ENCODE peak calls at places on chromosomes 11 and 22, in eight cellular contexts. E, M, V, W, T, D, X and Q are unnamed samples.

GRCh38 chr11:44808053-44808753 is 81.4 kb downstream of the TSPAN18 start:
- DNase-seq in D (no peak), X (no peak), E (no peak), M (no peak), V (no peak), W (no peak), T (no peak), Q (no peak)

GRCh38 chr11:1837171-1838076 is 1.4 kb upstream of the TNNI2 start:
- DNase-seq in V (peak), X (peak), W (no peak), T (no peak), D (no peak), M (no peak), E (peak), Q (peak)

GRCh38 chr11:130677486-130678153 is 229.2 kb downstream of the ADAMTS15 start:
- DNase-seq in W (peak), M (peak), D (no peak), X (no peak), V (peak), T (no peak), E (no peak), Q (no peak)

GRCh38 chr11:102928247-102928646 is 27.3 kb downstream of the MMP13 start:
- DNase-seq in W (no peak), T (no peak), V (no peak), E (no peak), M (no peak), D (no peak), X (no peak), Q (no peak)

GRCh38 chr22:47574551-47574950 is 812.1 kb downstream of the TBC1D22A start:
- DNase-seq in T (no peak), V (no peak), W (no peak), D (no peak), E (no peak), X (no peak), M (no peak), Q (no peak)

GRCh38 chr11:71454470-71455113 is 1.6 kb downstream of the NADSYN1 start:
- DNase-seq in W (no peak), E (peak), X (no peak), M (no peak), T (no peak), V (no peak), D (no peak), Q (no peak)

GRCh38 chr11:47148903-47149535 is 27.7 kb downstream of the ARFGAP2 start:
- DNase-seq in T (no peak), W (no peak), X (no peak), D (no peak), E (no peak), M (no peak), V (peak), Q (no peak)

GRCh38 chr22:35883028-35883620 is 145.5 kb downstream of the RBFOX2 start:
- DNase-seq in V (peak), D (peak), T (no peak), W (peak), E (no peak), M (no peak), X (no peak), Q (no peak)

GRCh38 chr22:36160499-36160942 is at the start of gene APOL3:
- DNase-seq in T (no peak), W (peak), M (no peak), V (peak), D (no peak), E (peak), X (peak), Q (no peak)

GRCh38 chr11:103681855-103682254 is 354.6 kb upstream of the DDI1 start:
- DNase-seq in D (no peak), M (no peak), W (no peak), X (no peak), V (no peak), E (no peak), T (no peak), Q (no peak)

GRCh38 chr11:11940551-11940950 is 67.9 kb downstream of the DKK3 start:
- DNase-seq in D (no peak), X (no peak), M (no peak), V (no peak), E (no peak), T (no peak), W (no peak), Q (no peak)

GRCh38 chr22:48895831-48896765 is 931.6 kb downstream of the BRD1 start:
- DNase-seq in M (no peak), D (no peak), W (no peak), X (no peak), V (no peak), T (no peak), E (no peak), Q (no peak)

GRCh38 chr11:9001736-9002135 is 2.1 kb downstream of the NRIP3 start:
- DNase-seq in D (peak), X (no peak), W (peak), M (no peak), E (no peak), T (no peak), V (peak), Q (peak)

GRCh38 chr22:46970411-46971123 is 208.1 kb downstream of the TBC1D22A start:
- DNase-seq in D (no peak), E (peak), X (no peak), V (no peak), T (no peak), M (no peak), W (no peak), Q (no peak)

GRCh38 chr11:128737704-128738103 is 43.8 kb downstream of the FLI1 start:
- DNase-seq in D (no peak), E (no peak), V (peak), W (no peak), T (no peak), M (no peak), X (no peak), Q (no peak)

GRCh38 chr22:26977741-26978140 is 320.4 kb downstream of the MIAT start:
- DNase-seq in M (no peak), W (peak), T (no peak), V (peak), D (no peak), E (no peak), X (no peak), Q (no peak)

GRCh38 chr11:73313652-73314051 is 5.6 kb downstream of the ARHGEF17 start:
- DNase-seq in V (no peak), W (no peak), D (no peak), X (no peak), E (peak), M (no peak), T (no peak), Q (no peak)

GRCh38 chr22:35894937-35895708 is 133.5 kb downstream of the RBFOX2 start:
- DNase-seq in D (no peak), E (no peak), W (peak), X (no peak), V (peak), T (no peak), M (peak), Q (no peak)

GRCh38 chr11:30282289-30282631 is 40.6 kb upstream of the ARL14EP start:
- DNase-seq in E (no peak), D (no peak), V (no peak), T (no peak), W (peak), M (no peak), X (no peak), Q (no peak)

GRCh38 chr11:11578542-11578941 is 43.3 kb downstream of the GALNT18 start:
- DNase-seq in M (no peak), E (no peak), T (no peak), X (no peak), V (no peak), D (no peak), W (no peak), Q (no peak)

GRCh38 chr11:23704183-23704582 is 792.7 kb upstream of the LUZP2 start:
- DNase-seq in W (no peak), E (no peak), T (no peak), D (no peak), V (no peak), M (no peak), X (no peak), Q (no peak)

GRCh38 chr11:43852057-43852636 is 28.5 kb upstream of the ALKBH3 start:
- DNase-seq in T (no peak), M (no peak), X (no peak), V (peak), D (peak), E (no peak), W (peak), Q (no peak)

GRCh38 chr22:29109853-29110252 is 37.0 kb downstream of the KREMEN1 start:
- DNase-seq in M (no peak), W (no peak), V (peak), D (no peak), T (no peak), E (no peak), X (no peak), Q (no peak)

GRCh38 chr11:75384438-75385080 is 14.8 kb upstream of the RPS3 start:
- DNase-seq in X (peak), W (peak), V (peak), M (no peak), T (no peak), E (peak), D (peak), Q (peak)

GRCh38 chr22:38176170-38176741 is 5.4 kb downstream of the PLA2G6 start:
- DNase-seq in E (peak), V (peak), X (peak), T (peak), M (peak), D (no peak), W (peak), Q (peak)

GRCh38 chr11:74683279-74683871 is 47.9 kb downstream of the CHRDL2 start:
- DNase-seq in V (peak), M (no peak), E (peak), T (no peak), X (no peak), W (no peak), D (no peak), Q (peak)

GRCh38 chr22:50320116-50320515 is 6.7 kb downstream of the DENND6B start:
- DNase-seq in T (no peak), W (no peak), X (no peak), D (no peak), V (no peak), E (no peak), M (no peak), Q (no peak)

GRCh38 chr22:45428391-45429385 is 15.2 kb downstream of the RIBC2 start:
- DNase-seq in M (no peak), T (no peak), D (no peak), X (no peak), W (no peak), E (peak), V (no peak), Q (peak)

GRCh38 chr22:49140921-49141680 is 686.6 kb downstream of the BRD1 start:
- DNase-seq in M (no peak), E (no peak), V (no peak), X (no peak), D (no peak), W (no peak), T (no peak), Q (no peak)

GRCh38 chr11:6531267-6531752 is 34.2 kb downstream of the DNHD1 start:
- DNase-seq in X (no peak), T (no peak), M (no peak), D (peak), E (no peak), W (peak), V (peak), Q (no peak)

DNA sequence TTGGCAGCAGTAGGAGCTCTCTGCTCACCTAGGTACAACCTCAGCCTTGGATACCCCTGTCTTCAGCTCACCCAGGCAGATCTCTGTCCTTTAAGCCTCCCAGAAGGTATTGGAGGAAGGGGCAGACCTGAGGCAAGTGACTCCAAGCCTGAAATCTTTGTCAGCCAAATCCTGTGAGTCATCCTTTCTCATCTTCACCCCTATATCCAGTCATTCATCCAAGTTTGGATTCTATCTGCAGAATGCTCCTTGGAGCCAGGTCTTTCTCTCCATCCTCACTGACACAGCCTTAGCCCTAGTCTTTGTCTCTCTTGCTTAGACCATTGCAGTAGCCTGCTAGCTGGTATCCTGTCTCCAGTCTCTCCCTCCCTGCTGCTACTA is 10.4 kb upstream of the THY1 start:
- DNase-seq in X (no peak), E (no peak), M (no peak), V (peak), T (no peak), W (peak), D (no peak), Q (no peak)
- H3K4me3 ChIP-seq in X (no peak), E (no peak), M (no peak), V (no peak), T (no peak), W (no peak), D (no peak), Q (no peak)

GRCh38 chr11:66080055-66080817 is 10.2 kb downstream of the PACS1 start:
- DNase-seq in V (peak), X (no peak), T (no peak), D (peak), M (peak), E (no peak), W (peak), Q (no peak)

GRCh38 chr11:66087148-66087908 is 17.3 kb downstream of the PACS1 start:
- DNase-seq in X (no peak), E (no peak), T (no peak), W (no peak), V (no peak), M (no peak), D (no peak), Q (no peak)

GRCh38 chr11:66085071-66085470 is 15.0 kb downstream of the PACS1 start:
- DNase-seq in W (no peak), E (no peak), T (no peak), M (no peak), V (no peak), D (no peak), X (no peak), Q (no peak)

GRCh38 chr11:66081505-66081904 is 11.4 kb downstream of the PACS1 start:
- DNase-seq in E (no peak), X (peak), V (peak), D (no peak), W (peak), T (no peak), M (no peak), Q (peak)

DNA sequence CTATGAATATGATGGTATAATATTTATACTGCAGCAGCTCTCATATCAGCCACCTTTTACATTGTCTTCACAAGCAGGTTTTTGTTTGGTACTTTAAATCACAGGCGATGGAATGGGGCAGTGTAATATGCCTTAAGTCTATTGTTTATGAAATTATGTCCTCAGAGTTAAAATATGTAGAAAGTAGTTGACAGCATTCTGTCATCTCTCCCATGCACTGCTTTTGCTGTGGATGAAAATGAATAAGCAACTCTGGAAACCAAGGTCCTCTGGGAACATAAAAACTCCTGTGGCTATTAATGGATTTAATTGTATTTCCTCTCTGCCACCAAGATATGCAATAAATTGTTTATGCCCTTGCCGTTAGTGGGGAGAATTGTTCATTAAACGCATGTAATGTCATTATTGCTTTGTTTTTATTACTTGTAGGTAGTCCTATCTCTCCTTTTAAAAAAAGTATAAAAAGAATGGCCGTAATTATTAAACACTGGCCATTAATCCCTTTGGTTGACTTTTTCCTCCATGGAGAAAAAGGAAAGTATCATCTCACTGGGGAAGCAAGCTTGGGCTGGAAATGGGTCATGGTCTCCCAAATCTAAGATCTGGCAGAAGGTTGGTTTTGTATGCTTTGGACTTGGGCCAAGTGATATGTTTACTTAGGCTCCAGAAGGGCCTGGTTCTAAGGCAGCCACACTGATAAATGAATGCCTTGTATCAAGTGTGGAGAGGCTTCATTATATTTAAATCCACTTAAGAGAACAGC is 13.0 kb downstream of the PACS1 start:
- DNase-seq in V (peak), E (no peak), M (no peak), D (no peak), T (no peak), W (no peak), X (no peak), Q (no peak)
- H3K4me3 ChIP-seq in V (no peak), E (no peak), M (no peak), D (no peak), T (no peak), W (no peak), X (no peak), Q (no peak)

GRCh38 chr11:101583180-101584128 is at the start of gene TRPC6:
- DNase-seq in W (peak), D (no peak), E (peak), X (peak), M (no peak), T (no peak), V (peak), Q (peak)
- H3K4me3 ChIP-seq in W (no peak), D (no peak), E (peak), X (no peak), M (peak), T (peak), V (peak), Q (peak)

GRCh38 chr11:637333-637592 is 194 bp downstream of the DRD4 start:
- DNase-seq in T (no peak), E (peak), D (no peak), M (no peak), X (no peak), V (no peak), W (no peak), Q (no peak)
- H3K4me3 ChIP-seq in T (peak), E (peak), D (no peak), M (peak), X (no peak), V (peak), W (no peak), Q (no peak)

DNA sequence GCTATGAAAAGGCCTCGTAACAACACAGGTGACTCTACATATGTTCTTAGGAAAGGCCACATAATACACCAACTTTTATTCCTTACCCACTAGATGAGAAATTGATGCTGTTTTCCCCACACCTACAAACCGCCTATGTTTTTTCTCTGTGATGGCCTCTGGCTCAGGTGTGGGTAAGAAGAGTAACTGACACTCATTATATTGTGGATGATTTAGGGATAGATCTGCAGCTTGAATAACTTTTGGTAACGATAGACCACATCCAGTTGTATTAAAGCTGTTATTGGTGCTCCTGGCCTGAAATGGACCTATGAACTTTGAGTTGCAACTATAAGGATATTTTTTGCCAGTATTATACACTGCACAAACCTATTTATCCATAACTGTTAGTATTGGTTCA is 3.6 kb downstream of the LDHA start:
- DNase-seq in M (no peak), V (no peak), X (no peak), W (no peak), D (no peak), T (no peak), E (no peak), Q (no peak)
- H3K4me3 ChIP-seq in M (no peak), V (no peak), X (no peak), W (no peak), D (no peak), T (no peak), E (no peak), Q (no peak)

DNA sequence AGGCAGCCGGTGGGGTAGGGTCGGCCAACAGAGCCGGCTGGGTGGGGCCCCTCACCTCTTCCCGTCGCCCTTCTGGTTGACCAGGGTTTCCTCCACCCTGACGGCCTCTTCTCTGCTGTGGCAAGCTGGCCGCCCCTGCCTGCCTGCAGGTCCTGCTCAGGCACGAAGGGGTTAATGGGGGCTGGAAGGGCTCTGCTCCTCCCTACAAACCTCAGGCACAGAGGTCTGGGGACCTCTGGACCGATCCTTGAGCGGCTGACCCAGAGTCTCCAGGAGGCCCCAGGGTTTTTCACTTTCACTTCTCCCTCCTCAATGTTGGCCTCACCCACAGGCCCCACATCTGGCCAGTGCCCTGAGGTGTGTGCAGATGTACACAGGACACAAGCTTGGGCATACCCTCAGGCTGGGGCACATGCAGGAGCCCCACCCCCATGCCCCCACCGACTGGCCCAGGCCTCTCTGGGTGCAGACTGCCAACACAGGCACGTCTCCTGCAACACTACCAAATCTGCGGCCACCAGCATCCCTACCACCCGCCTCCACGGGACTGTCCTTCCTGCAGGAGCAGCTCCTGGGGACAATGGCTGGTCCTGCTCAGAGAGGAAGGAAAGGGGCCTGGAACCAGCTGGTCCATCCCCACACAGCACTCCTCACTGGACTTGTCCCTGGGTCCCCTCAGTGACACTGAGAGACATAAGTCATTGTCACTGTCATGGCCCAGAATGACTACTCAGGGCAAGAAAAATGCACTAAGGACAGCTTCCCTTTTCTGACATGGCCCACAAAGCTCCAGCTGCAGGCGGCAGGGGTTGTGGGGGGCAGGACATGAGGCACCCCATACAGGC is 3.2 kb upstream of the TBX1 start:
- DNase-seq in M (no peak), E (no peak), D (no peak), W (no peak), V (no peak), X (no peak), T (no peak), Q (no peak)
- H3K4me3 ChIP-seq in M (no peak), E (peak), D (peak), W (no peak), V (no peak), X (no peak), T (peak), Q (peak)

GRCh38 chr11:121696177-121696863 is 243.6 kb upstream of the SORL1-AS1 start:
- DNase-seq in X (no peak), T (no peak), E (no peak), V (peak), M (no peak), D (no peak), W (peak), Q (no peak)
- H3K4me3 ChIP-seq in X (no peak), T (no peak), E (peak), V (no peak), M (no peak), D (no peak), W (no peak), Q (no peak)

DNA sequence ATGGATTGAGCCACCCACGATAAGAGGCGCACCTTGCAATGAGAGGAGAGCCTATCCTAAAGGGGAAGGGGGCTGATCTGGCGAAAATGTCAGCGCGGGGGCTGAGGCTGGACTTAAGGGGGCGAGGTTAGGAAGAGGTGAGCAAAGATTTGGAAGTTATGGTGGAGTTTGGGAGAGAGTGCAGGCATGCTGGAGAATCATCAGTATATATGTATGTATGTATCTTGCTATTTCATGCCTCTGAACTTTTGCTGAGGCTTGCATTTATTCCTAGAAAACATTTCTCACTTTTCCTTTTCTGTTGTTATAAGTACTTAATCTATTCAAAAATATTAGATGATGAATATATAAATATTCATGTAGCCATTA is 17.2 kb upstream of the THRSP start:
- DNase-seq in V (no peak), T (no peak), M (no peak), D (no peak), X (no peak), E (no peak), W (no peak), Q (no peak)
- H3K4me3 ChIP-seq in V (no peak), T (peak), M (no peak), D (no peak), X (no peak), E (peak), W (no peak), Q (no peak)